ENCODE peak calls at places on chromosomes 7 and 10, in four cellular contexts. X is K562, C is H1, U is GM12878. J is an unnamed sample.

GRCh38 chr7:17015575-17015974 is 133.8 kb upstream of the AGR3 start:
- DNase-seq in X (no peak), C (no peak), U (no peak), J (no peak)

GRCh38 chr7:107469836-107470416 is at the start of gene GPR22:
- DNase-seq in X (no peak), C (no peak), U (no peak), J (no peak)

GRCh38 chr10:68088744-68089143 is 13.7 kb upstream of the HERC4 start:
- DNase-seq in X (no peak), C (no peak), U (no peak), J (no peak)

GRCh38 chr10:28815681-28816080 is 138.4 kb downstream of the BAMBI start:
- DNase-seq in C (no peak), X (no peak), U (no peak), J (no peak)

GRCh38 chr7:108613949-108614381 is 44.3 kb downstream of the DNAJB9 start:
- DNase-seq in X (no peak), U (no peak), C (no peak), J (no peak)

GRCh38 chr7:150753826-150754603 is 16.8 kb downstream of the GIMAP5 start:
- DNase-seq in U (no peak), X (peak; percentile 25), C (no peak), J (no peak)

GRCh38 chr7:6074612-6075380 is 43.6 kb downstream of the ANKRD61 start:
- DNase-seq in C (no peak), X (no peak), U (no peak), J (no peak)

GRCh38 chr10:30534465-30535144 is 94.9 kb downstream of the LYZL2 start:
- DNase-seq in C (peak; percentile 76), X (peak; percentile 70), U (no peak), J (peak; percentile 64)

GRCh38 chr10:117555863-117556262 is 13.3 kb downstream of the EMX2 start:
- DNase-seq in X (no peak), C (no peak), U (no peak), J (no peak)

GRCh38 chr7:101598422-101598957 is 30.6 kb downstream of the MYL10 start:
- DNase-seq in X (no peak), C (no peak), U (no peak), J (peak; percentile 87)

GRCh38 chr10:102241037-102241443 is 272 bp downstream of the PITX3 start:
- DNase-seq in U (no peak), C (no peak), X (no peak), J (no peak)

GRCh38 chr10:22345301-22346086 is at the start of gene SPAG6:
- DNase-seq in C (peak; percentile 89), U (no peak), X (no peak), J (no peak)

GRCh38 chr10:104435822-104436221 is 82.2 kb downstream of the CFAP58 start:
- DNase-seq in X (no peak), U (no peak), C (no peak), J (no peak)

GRCh38 chr7:105885386-105886111 is 9.2 kb upstream of the ATXN7L1 start:
- DNase-seq in X (no peak), C (no peak), U (no peak), J (no peak)

GRCh38 chr7:74579800-74580685 is 77.5 kb upstream of the GTF2I start:
- DNase-seq in X (no peak), C (no peak), U (no peak), J (no peak)

GRCh38 chr10:99555371-99556224 is 22.9 kb downstream of the NKX2-3 start:
- DNase-seq in C (no peak), X (no peak), U (peak; percentile 80), J (no peak)

GRCh38 chr10:26857991-26858706 is 2.6 kb downstream of the ABI1 start:
- DNase-seq in C (no peak), U (peak; percentile 68), X (no peak), J (no peak)
- TF ChIP-seq EGR1 in C (no peak), U (no peak), X (peak; percentile 46), J (no peak)

GRCh38 chr10:61400524-61400923 is 52.7 kb downstream of the TMEM26 start:
- DNase-seq in U (no peak), C (no peak), X (no peak), J (no peak)

GRCh38 chr10:61408065-61408464 is 45.1 kb downstream of the TMEM26 start:
- DNase-seq in U (no peak), C (no peak), X (no peak), J (no peak)

GRCh38 chr10:61409132-61409531 is 44.0 kb downstream of the TMEM26 start:
- DNase-seq in X (no peak), U (no peak), C (no peak), J (no peak)

GRCh38 chr10:61406282-61406681 is 46.9 kb downstream of the TMEM26 start:
- DNase-seq in U (no peak), C (no peak), X (no peak), J (no peak)

DNA sequence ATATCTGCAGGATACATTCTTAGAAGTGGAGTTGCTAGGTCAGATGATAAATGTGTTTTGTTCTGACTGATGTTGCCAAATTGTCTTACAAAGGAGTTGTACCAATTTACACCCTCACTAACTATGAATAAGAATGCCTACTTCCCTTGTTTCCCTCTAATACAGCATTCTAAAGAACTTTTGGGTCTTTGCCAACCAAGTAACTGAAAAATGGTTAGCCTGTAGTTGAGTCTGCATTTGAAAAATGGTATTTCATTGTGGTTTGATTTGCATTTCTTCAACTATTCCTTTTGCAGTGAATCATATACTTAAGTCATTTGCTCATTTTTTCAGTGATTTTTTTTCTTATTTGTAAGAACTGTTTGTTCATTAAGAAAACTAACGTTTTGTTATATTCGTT is 48.4 kb downstream of the TMEM26 start:
- DNase-seq in U (no peak), C (no peak), X (no peak), J (no peak)
- TF ChIP-seq ZNF274 in U (no peak), C (no peak), X (no peak), J (no peak)

GRCh38 chr7:72040641-72041040 is 371.5 kb downstream of the CALN1 start:
- DNase-seq in C (no peak), U (no peak), X (no peak), J (no peak)

GRCh38 chr7:72039460-72039859 is 372.7 kb downstream of the CALN1 start:
- DNase-seq in X (no peak), U (no peak), C (no peak), J (no peak)

GRCh38 chr7:72037494-72037893 is 374.6 kb downstream of the CALN1 start:
- DNase-seq in U (no peak), X (no peak), C (no peak), J (no peak)

GRCh38 chr7:72035275-72035674 is 376.9 kb downstream of the CALN1 start:
- DNase-seq in X (no peak), C (no peak), U (no peak), J (no peak)

GRCh38 chr7:72038022-72038732 is 374.0 kb downstream of the CALN1 start:
- DNase-seq in U (no peak), C (no peak), X (no peak), J (no peak)
- TF ChIP-seq EGR1 in U (no peak), C (no peak), X (no peak), J (no peak)

DNA sequence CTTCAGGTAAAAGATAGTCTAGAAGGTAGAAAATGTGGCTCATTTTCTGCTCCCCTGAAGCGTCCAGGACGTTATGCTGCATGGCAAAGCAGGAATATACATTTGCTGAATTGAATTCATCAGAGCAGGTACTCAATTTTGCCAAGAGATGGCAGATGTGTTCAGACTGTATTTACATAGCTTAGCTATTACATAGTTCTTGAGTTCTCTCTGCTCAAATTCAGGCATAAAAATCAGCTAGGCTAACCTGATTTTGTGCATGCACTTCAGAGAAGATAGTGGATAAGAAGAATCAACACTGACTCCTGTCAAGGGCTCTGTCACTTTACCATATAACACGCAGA is 209.2 kb upstream of the FAM3C start:
- DNase-seq in U (no peak), X (no peak), C (no peak), J (no peak)
- TF ChIP-seq ZNF274 in U (no peak), X (no peak), C (no peak), J (no peak)

GRCh38 chr10:1141261-1141660 is 85.1 kb downstream of the WDR37 start:
- DNase-seq in X (no peak), U (no peak), C (peak; percentile 39), J (no peak)

GRCh38 chr10:1136268-1136667 is 80.1 kb downstream of the WDR37 start:
- DNase-seq in U (no peak), X (no peak), C (no peak), J (no peak)

GRCh38 chr10:1138529-1138928 is 82.3 kb downstream of the WDR37 start:
- DNase-seq in U (no peak), X (no peak), C (no peak), J (no peak)

GRCh38 chr10:1134156-1134555 is 78.0 kb downstream of the WDR37 start:
- DNase-seq in U (no peak), C (peak; percentile 27), X (no peak), J (no peak)

GRCh38 chr10:1137499-1138163 is 81.4 kb downstream of the WDR37 start:
- DNase-seq in U (no peak), C (peak; percentile 40), X (no peak), J (no peak)
- TF ChIP-seq EGR1 in U (no peak), C (no peak), X (no peak), J (no peak)

GRCh38 chr10:125201108-125201524 is 40.8 kb upstream of the CTBP2 start:
- DNase-seq in X (no peak), U (peak; percentile 17), C (no peak), J (peak; percentile 26)
- TF ChIP-seq ZNF274 in X (no peak), U (no peak), C (no peak), J (no peak)

DNA sequence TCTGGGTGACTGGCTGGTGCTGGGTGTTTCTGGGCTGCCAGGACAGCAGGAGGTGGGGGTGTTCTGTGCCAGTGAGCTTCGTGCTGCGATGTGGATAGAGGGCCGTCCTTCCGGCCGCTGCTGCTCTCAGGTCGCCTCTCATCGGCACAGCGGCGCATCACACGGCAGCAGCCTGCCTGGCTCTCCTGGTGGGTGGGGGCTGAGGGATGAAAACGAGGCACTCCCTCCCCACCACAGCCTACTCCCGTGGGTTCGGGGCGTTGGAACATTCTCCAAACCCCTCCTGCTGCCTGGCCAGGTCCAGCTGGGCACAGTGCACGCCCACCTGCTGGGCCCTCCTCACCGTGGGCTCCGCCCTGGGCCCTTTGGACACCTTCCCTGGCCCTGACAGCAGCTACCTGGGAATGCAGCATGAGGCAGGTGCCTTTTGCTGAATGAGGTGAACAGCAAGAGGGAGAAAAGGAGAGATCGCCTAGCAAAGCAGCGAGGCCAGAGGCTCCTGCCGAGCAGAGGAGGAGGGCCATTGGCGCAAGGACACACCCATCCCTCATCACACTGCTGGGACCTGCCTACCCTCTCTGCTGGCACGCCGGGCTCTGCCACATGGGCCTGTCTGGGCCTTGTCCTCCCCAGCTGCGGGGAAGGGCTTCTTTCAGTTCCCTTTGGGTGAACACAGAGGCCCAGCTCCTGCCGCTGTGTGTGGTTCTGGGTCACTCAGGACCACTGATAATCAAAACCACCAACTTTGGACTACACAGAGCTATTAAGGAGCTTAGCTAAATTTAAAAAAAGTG is 33.4 kb downstream of the INPP5A start:
- DNase-seq in X (no peak), C (no peak), U (peak; percentile 73), J (no peak)
- TF ChIP-seq EGR1 in X (no peak), C (no peak), U (no peak), J (no peak)

GRCh38 chr10:43739171-43739570 is 90.5 kb upstream of the ZNF32 start:
- DNase-seq in U (no peak), X (no peak), C (no peak), J (no peak)
- TF ChIP-seq ZNF274 in U (no peak), X (no peak), C (no peak), J (no peak)

DNA sequence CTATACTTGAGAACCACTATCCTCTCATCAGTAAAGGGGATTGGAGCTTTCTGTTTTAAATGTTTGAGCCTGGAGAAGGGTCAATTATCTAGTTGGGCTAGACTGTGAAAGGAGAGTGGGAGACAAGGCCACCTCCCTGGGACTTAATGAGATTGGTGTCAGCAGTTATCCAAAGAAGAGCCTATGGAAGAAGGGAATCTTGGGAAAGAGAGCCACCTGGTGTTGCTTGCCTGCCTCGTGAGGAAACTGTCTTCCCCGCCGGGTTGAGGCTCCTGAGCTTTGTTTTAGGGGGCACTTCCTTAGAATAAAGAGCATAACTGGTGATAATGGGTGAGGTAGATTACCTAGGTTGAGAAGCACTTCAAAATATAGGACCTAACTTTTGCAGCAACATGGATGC is 32.0 kb upstream of the ABCB4 start:
- DNase-seq in C (no peak), X (no peak), U (no peak), J (no peak)
- TF ChIP-seq EGR1 in C (no peak), X (no peak), U (no peak), J (no peak)